ENCODE peak calls at places on chromosomes 16 and 17, in six cellular contexts. P is neural progenitor cell; D is foreskin fibroblast; G is RWPE1; L is stimulated activated naive CD8-positive, alpha-beta T cell treated with anti-CD3 and anti-CD28 coated beads, Interleukin-15, amount 100 ng/mL, for 72 hours; Z is coronary artery. N is an unnamed sample.

GRCh38 chr17:4043862-4044261 is 79.6 kb upstream of the ATP2A3 start:
- DNase-seq in P (no peak), D (no peak), G (no peak), L (peak; percentile 9), Z (no peak), N (no peak)

GRCh38 chr17:47829870-47830269 is 1.5 kb downstream of the MRPL10 start:
- DNase-seq in P (no peak), D (no peak), G (no peak), L (no peak), Z (no peak), N (no peak)

GRCh38 chr17:60284709-60285108 is 107.2 kb downstream of the USP32 start:
- DNase-seq in P (no peak), D (no peak), G (no peak), L (no peak), Z (no peak), N (no peak)

GRCh38 chr16:66619036-66619435 is 14.5 kb downstream of the CMTM3 start:
- DNase-seq in P (no peak), D (peak; percentile 45), G (peak; percentile 8), L (no peak), Z (no peak), N (peak; percentile 30)

GRCh38 chr17:35786941-35787432 is 8.5 kb downstream of the MMP28 start:
- DNase-seq in P (no peak), D (no peak), G (no peak), L (no peak), Z (no peak), N (no peak)

GRCh38 chr16:1964046-1964505 is 550 bp downstream of the RPS2 start:
- DNase-seq in P (peak; percentile 56), D (peak; percentile 26), G (no peak), L (no peak), Z (no peak), N (no peak)

GRCh38 chr17:59373879-59374495 is 42.5 kb downstream of the YPEL2 start:
- DNase-seq in P (no peak), D (peak; percentile 72), G (no peak), L (no peak), Z (no peak), N (peak; percentile 81)

GRCh38 chr16:3523281-3523680 is 22.5 kb downstream of the CLUAP1 start:
- DNase-seq in P (no peak), D (no peak), G (no peak), L (no peak), Z (no peak), N (no peak)

GRCh38 chr17:7704601-7705268 is at the start of gene EFNB3:
- DNase-seq in P (peak; percentile 92), D (peak; percentile 23), G (no peak), L (no peak), Z (peak; percentile 56), N (no peak)

GRCh38 chr17:60155427-60155814 is 5.6 kb downstream of the CA4 start:
- DNase-seq in P (no peak), D (no peak), G (no peak), L (no peak), Z (no peak), N (no peak)

GRCh38 chr17:74825003-74825627 is 34.6 kb downstream of the GRIN2C start:
- DNase-seq in P (no peak), D (no peak), G (no peak), L (no peak), Z (no peak), N (no peak)

GRCh38 chr17:15039366-15039765 is 225.8 kb downstream of the PMP22 start:
- DNase-seq in P (no peak), D (peak; percentile 6), G (peak; percentile 50), L (no peak), Z (no peak), N (no peak)